ENCODE peak calls at places on chromosome 20, in four cellular contexts. D is T-helper 2 cell, W is lung, X is neural crest cell. M is an unnamed sample.

GRCh38 chr20:50242863-50243609 is 52.4 kb downstream of the CEBPB start:
- DNase-seq in X (peak; percentile 24), W (no peak), D (no peak), M (no peak)

GRCh38 chr20:6636209-6637159 is 131.0 kb upstream of the BMP2 start:
- DNase-seq in D (no peak), W (no peak), X (no peak), M (no peak)

GRCh38 chr20:22763257-22763906 is 179.0 kb upstream of the FOXA2 start:
- DNase-seq in W (peak; percentile 40), D (no peak), X (no peak), M (no peak)

GRCh38 chr20:50470249-50470858 is 39.8 kb upstream of the PTPN1 start:
- DNase-seq in X (no peak), W (no peak), D (no peak), M (no peak)

GRCh38 chr20:35333606-35334005 is 41.4 kb upstream of the FAM83C start:
- DNase-seq in D (no peak), X (no peak), W (no peak), M (no peak)

GRCh38 chr20:63100926-63101699 is 94.3 kb upstream of the BHLHE23 start:
- DNase-seq in X (no peak), W (no peak), D (peak; percentile 7), M (peak; percentile 18)

GRCh38 chr20:6502999-6503398 is 264.5 kb upstream of the BMP2 start:
- DNase-seq in W (no peak), D (no peak), X (no peak), M (no peak)

GRCh38 chr20:58650181-58650775 is 805 bp upstream of the STX16 start:
- DNase-seq in X (no peak), W (no peak), D (peak; percentile 23), M (peak; percentile 31)

GRCh38 chr20:50140339-50140859 is 13.1 kb downstream of the PEDS1 start:
- DNase-seq in W (no peak), D (no peak), X (no peak), M (no peak)

GRCh38 chr20:57941572-57942381 is 232.0 kb upstream of the PMEPA1 start:
- DNase-seq in X (no peak), D (no peak), W (no peak), M (no peak)

GRCh38 chr20:5642155-5642981 is 107.8 kb upstream of the SHLD1 start:
- DNase-seq in D (no peak), W (peak; percentile 63), X (no peak), M (no peak)

GRCh38 chr20:44208165-44208564 is 2.4 kb downstream of the OSER1 start:
- DNase-seq in D (no peak), W (no peak), X (no peak), M (no peak)

GRCh38 chr20:57829336-57829735 is 119.5 kb upstream of the PMEPA1 start:
- DNase-seq in W (no peak), D (no peak), X (no peak), M (no peak)

GRCh38 chr20:62875419-62876355 is 14.1 kb upstream of the TCFL5 start:
- DNase-seq in X (peak; percentile 79), D (no peak), W (peak; percentile 50), M (peak; percentile 79)

GRCh38 chr20:31857861-31858835 is 12.2 kb downstream of the DUSP15 start:
- DNase-seq in X (no peak), D (no peak), W (no peak), M (peak; percentile 18)

GRCh38 chr20:58192567-58192966 is 35.9 kb downstream of the ANKRD60 start:
- DNase-seq in D (peak; percentile 18), W (no peak), X (no peak), M (peak; percentile 44)

GRCh38 chr20:25054995-25055629 is 2.8 kb downstream of the ACSS1 start:
- DNase-seq in X (no peak), W (no peak), D (no peak), M (no peak)

GRCh38 chr20:43352996-43353395 is 104.7 kb upstream of the SRSF6 start:
- DNase-seq in W (no peak), D (no peak), X (no peak), M (no peak)

GRCh38 chr20:1127840-1128239 is 9.4 kb downstream of the PSMF1 start:
- DNase-seq in D (no peak), W (no peak), X (no peak), M (no peak)

GRCh38 chr20:60060006-60060557 is 101.9 kb downstream of the CDH26 start:
- DNase-seq in D (no peak), X (no peak), W (no peak), M (no peak)

GRCh38 chr20:884983-885952 is 30.9 kb downstream of the ANGPT4 start:
- DNase-seq in D (no peak), X (peak; percentile 28), W (no peak), M (peak; percentile 83)

GRCh38 chr20:54267510-54268003 is 59.7 kb downstream of the PFDN4 start:
- DNase-seq in W (peak; percentile 32), X (no peak), D (no peak), M (no peak)

GRCh38 chr20:63692436-63693078 is 3.9 kb upstream of the TNFRSF6B start:
- DNase-seq in X (no peak), W (no peak), D (no peak), M (no peak)

GRCh38 chr20:56245761-56246160 is 2.8 kb upstream of the MC3R start:
- DNase-seq in D (no peak), W (no peak), X (no peak), M (no peak)

GRCh38 chr20:53736757-53737403 is 143.2 kb upstream of the ZNF217 start:
- DNase-seq in D (no peak), W (no peak), X (no peak), M (no peak)

GRCh38 chr20:672975-673604 is 2.5 kb downstream of the SCRT2 start:
- DNase-seq in D (no peak), X (no peak), W (no peak), M (peak; percentile 51)

GRCh38 chr20:18666803-18667460 is 79.1 kb downstream of the DTD1 start:
- DNase-seq in X (no peak), W (no peak), D (no peak), M (no peak)

GRCh38 chr20:37291724-37292126 is 2.3 kb downstream of the MANBAL start:
- DNase-seq in W (no peak), D (no peak), X (no peak), M (no peak)

GRCh38 chr20:45867811-45868176 is 10.4 kb downstream of the ZSWIM3 start:
- DNase-seq in X (no peak), D (no peak), W (no peak), M (no peak)

GRCh38 chr20:59994697-59995122 is 36.5 kb downstream of the CDH26 start:
- DNase-seq in W (peak; percentile 74), D (no peak), X (no peak), M (no peak)

GRCh38 chr20:49306903-49307336 is 29.1 kb upstream of the ZNFX1 start:
- DNase-seq in X (no peak), D (no peak), W (no peak), M (no peak)

GRCh38 chr20:64189986-64190385 is 25.7 kb downstream of the MYT1 start:
- DNase-seq in X (no peak), D (no peak), W (no peak), M (no peak)

GRCh38 chr20:3927486-3928291 is 38.5 kb downstream of the PANK2 start:
- DNase-seq in W (peak; percentile 55), X (no peak), D (no peak), M (peak; percentile 76)

M was measured in glutamatergic neuron.